ENCODE peak calls at places on chromosomes 7 and 10, in four cellular contexts. One of them, this sample, is unnamed.

GRCh38 chr7:36984710-36985308 is 260.5 kb upstream of the AOAH start:
- DNase-seq in transverse colon: no peak
- DNase-seq in gastrocnemius medialis: no peak
- DNase-seq in stomach: no peak
- DNase-seq in this sample: no peak

GRCh38 chr7:111771638-111772037 is 209.3 kb upstream of the IMMP2L start:
- DNase-seq in gastrocnemius medialis: no peak
- DNase-seq in stomach: no peak
- DNase-seq in transverse colon: no peak
- DNase-seq in this sample: no peak

GRCh38 chr7:133601607-133602006 is 348.7 kb downstream of the EXOC4 start:
- DNase-seq in gastrocnemius medialis: no peak
- DNase-seq in transverse colon: no peak
- DNase-seq in stomach: no peak
- DNase-seq in this sample: no peak

GRCh38 chr7:76997381-76998262 is 34.5 kb downstream of the SPDYE17 start:
- DNase-seq in stomach: no peak
- DNase-seq in gastrocnemius medialis: no peak
- DNase-seq in transverse colon: no peak
- DNase-seq in this sample: no peak

GRCh38 chr7:30057741-30058140 is 29.5 kb downstream of the PLEKHA8 start:
- DNase-seq in stomach: no peak
- DNase-seq in gastrocnemius medialis: no peak
- DNase-seq in transverse colon: no peak
- DNase-seq in this sample: no peak

GRCh38 chr7:101934618-101935017 is 117.2 kb downstream of the CUX1 start:
- DNase-seq in gastrocnemius medialis: peak; percentile 55
- DNase-seq in stomach: no peak
- DNase-seq in transverse colon: peak; percentile 35
- DNase-seq in this sample: no peak

GRCh38 chr10:200405-200804 is 65.2 kb downstream of the ZMYND11 start:
- DNase-seq in gastrocnemius medialis: no peak
- DNase-seq in stomach: no peak
- DNase-seq in transverse colon: no peak
- DNase-seq in this sample: no peak

GRCh38 chr7:85924062-85924461 is 719.6 kb upstream of the GRM3 start:
- DNase-seq in gastrocnemius medialis: no peak
- DNase-seq in stomach: no peak
- DNase-seq in transverse colon: no peak
- DNase-seq in this sample: no peak

GRCh38 chr10:90306187-90306586 is 551.7 kb downstream of the HTR7 start:
- DNase-seq in gastrocnemius medialis: no peak
- DNase-seq in transverse colon: no peak
- DNase-seq in stomach: no peak
- DNase-seq in this sample: no peak

GRCh38 chr10:19922236-19922963 is 106.2 kb downstream of the PLXDC2 start:
- DNase-seq in stomach: no peak
- DNase-seq in gastrocnemius medialis: peak; percentile 44
- DNase-seq in transverse colon: peak; percentile 23
- DNase-seq in this sample: peak; percentile 72

GRCh38 chr10:102814873-102815661 is 22.1 kb downstream of the CYP17A1 start:
- DNase-seq in stomach: peak; percentile 66
- DNase-seq in transverse colon: peak; percentile 60
- DNase-seq in gastrocnemius medialis: peak; percentile 70
- DNase-seq in this sample: peak; percentile 81

GRCh38 chr10:49606981-49607535 is 3.1 kb upstream of the SLC18A3 start:
- DNase-seq in gastrocnemius medialis: no peak
- DNase-seq in stomach: peak; percentile 39
- DNase-seq in transverse colon: peak; percentile 39
- DNase-seq in this sample: no peak

GRCh38 chr10:76397210-76397881 is 965.9 kb downstream of the LRMDA start:
- DNase-seq in transverse colon: no peak
- DNase-seq in gastrocnemius medialis: peak; percentile 17
- DNase-seq in stomach: no peak
- DNase-seq in this sample: peak; percentile 71

GRCh38 chr7:127824682-127825081 is 172.7 kb downstream of the SND1 start:
- DNase-seq in gastrocnemius medialis: no peak
- DNase-seq in stomach: no peak
- DNase-seq in transverse colon: no peak
- DNase-seq in this sample: no peak

GRCh38 chr10:91683976-91684375 is 51.1 kb upstream of the PPP1R3C start:
- DNase-seq in gastrocnemius medialis: no peak
- DNase-seq in transverse colon: no peak
- DNase-seq in stomach: no peak
- DNase-seq in this sample: no peak

GRCh38 chr10:81696609-81697388 is 178.2 kb upstream of the NRG3 start:
- DNase-seq in transverse colon: no peak
- DNase-seq in gastrocnemius medialis: no peak
- DNase-seq in stomach: no peak
- DNase-seq in this sample: no peak

GRCh38 chr7:145036592-145037386 is 200.9 kb upstream of the TPK1 start:
- DNase-seq in stomach: no peak
- DNase-seq in transverse colon: no peak
- DNase-seq in gastrocnemius medialis: no peak
- DNase-seq in this sample: no peak

GRCh38 chr10:66329116-66329515 is 596.7 kb upstream of the LRRTM3 start:
- DNase-seq in gastrocnemius medialis: no peak
- DNase-seq in stomach: no peak
- DNase-seq in transverse colon: no peak
- DNase-seq in this sample: no peak

GRCh38 chr10:1589257-1589656 is 148.1 kb downstream of the ADARB2 start:
- DNase-seq in stomach: no peak
- DNase-seq in transverse colon: no peak
- DNase-seq in gastrocnemius medialis: no peak
- DNase-seq in this sample: no peak

GRCh38 chr7:84336303-84336702 is 141.7 kb upstream of the SEMA3A start:
- DNase-seq in gastrocnemius medialis: no peak
- DNase-seq in stomach: no peak
- DNase-seq in transverse colon: no peak
- DNase-seq in this sample: no peak

GRCh38 chr7:120793213-120793936 is 64.6 kb downstream of the TSPAN12 start:
- DNase-seq in gastrocnemius medialis: no peak
- DNase-seq in stomach: no peak
- DNase-seq in transverse colon: no peak
- DNase-seq in this sample: no peak

GRCh38 chr10:26780793-26781601 is 79.8 kb downstream of the ABI1 start:
- DNase-seq in transverse colon: no peak
- DNase-seq in stomach: no peak
- DNase-seq in gastrocnemius medialis: no peak
- DNase-seq in this sample: no peak

GRCh38 chr7:94478648-94479214 is 30.9 kb upstream of the CASD1 start:
- DNase-seq in transverse colon: no peak
- DNase-seq in gastrocnemius medialis: no peak
- DNase-seq in stomach: no peak
- DNase-seq in this sample: no peak

GRCh38 chr7:106840342-106840741 is 24.7 kb upstream of the PIK3CG start:
- DNase-seq in transverse colon: no peak
- DNase-seq in gastrocnemius medialis: no peak
- DNase-seq in stomach: no peak
- DNase-seq in this sample: no peak

GRCh38 chr7:3134715-3135114 is 91.0 kb upstream of the CARD11 start:
- DNase-seq in stomach: no peak
- DNase-seq in gastrocnemius medialis: no peak
- DNase-seq in transverse colon: no peak
- DNase-seq in this sample: no peak

GRCh38 chr10:12241810-12242529 is 46.0 kb downstream of the CDC123 start:
- DNase-seq in stomach: no peak
- DNase-seq in transverse colon: no peak
- DNase-seq in gastrocnemius medialis: no peak
- DNase-seq in this sample: no peak

GRCh38 chr7:38215734-38216670 is 38.0 kb downstream of the STARD3NL start:
- DNase-seq in transverse colon: peak; percentile 85
- DNase-seq in stomach: peak; percentile 74
- DNase-seq in gastrocnemius medialis: peak; percentile 75
- DNase-seq in this sample: peak; percentile 68

GRCh38 chr7:73606801-73607691 is 17.3 kb downstream of the MLXIPL start:
- DNase-seq in stomach: peak; percentile 59
- DNase-seq in gastrocnemius medialis: no peak
- DNase-seq in transverse colon: peak; percentile 48
- DNase-seq in this sample: peak; percentile 35

GRCh38 chr7:28921822-28922221 is 36.3 kb downstream of the TRIL start:
- DNase-seq in gastrocnemius medialis: peak; percentile 29
- DNase-seq in stomach: peak; percentile 52
- DNase-seq in transverse colon: peak; percentile 40
- DNase-seq in this sample: peak; percentile 48

GRCh38 chr10:75544923-75545322 is 113.5 kb downstream of the LRMDA start:
- DNase-seq in stomach: no peak
- DNase-seq in transverse colon: no peak
- DNase-seq in gastrocnemius medialis: no peak
- DNase-seq in this sample: no peak

GRCh38 chr10:49144021-49144720 is 10.3 kb upstream of the FAM170B start:
- DNase-seq in stomach: no peak
- DNase-seq in transverse colon: no peak
- DNase-seq in gastrocnemius medialis: no peak
- DNase-seq in this sample: no peak

GRCh38 chr7:23607130-23607529 is 9.9 kb downstream of the CCDC126 start:
- DNase-seq in gastrocnemius medialis: no peak
- DNase-seq in stomach: no peak
- DNase-seq in transverse colon: no peak
- DNase-seq in this sample: no peak

GRCh38 chr10:70576803-70577517 is 25.6 kb downstream of the PRF1 start:
- DNase-seq in stomach: no peak
- DNase-seq in gastrocnemius medialis: no peak
- DNase-seq in transverse colon: no peak
- DNase-seq in this sample: no peak

GRCh38 chr10:83078160-83078559 is 1061.1 kb upstream of the GHITM start:
- DNase-seq in gastrocnemius medialis: no peak
- DNase-seq in stomach: no peak
- DNase-seq in transverse colon: no peak
- DNase-seq in this sample: no peak

GRCh38 chr7:37480642-37481041 is 32.0 kb upstream of the ELMO1 start:
- DNase-seq in stomach: no peak
- DNase-seq in transverse colon: no peak
- DNase-seq in gastrocnemius medialis: no peak
- DNase-seq in this sample: peak; percentile 54

GRCh38 chr10:6647811-6648526 is 67.9 kb upstream of the PRKCQ start:
- DNase-seq in stomach: peak; percentile 54
- DNase-seq in transverse colon: peak; percentile 39
- DNase-seq in gastrocnemius medialis: peak; percentile 43
- DNase-seq in this sample: no peak

GRCh38 chr7:121872831-121873764 is at the start of gene PTPRZ1:
- DNase-seq in gastrocnemius medialis: no peak
- DNase-seq in transverse colon: no peak
- DNase-seq in stomach: peak; percentile 51
- DNase-seq in this sample: no peak

GRCh38 chr7:140017034-140017433 is 45.7 kb downstream of the PARP12 start:
- DNase-seq in stomach: no peak
- DNase-seq in transverse colon: no peak
- DNase-seq in gastrocnemius medialis: no peak
- DNase-seq in this sample: no peak

DNA sequence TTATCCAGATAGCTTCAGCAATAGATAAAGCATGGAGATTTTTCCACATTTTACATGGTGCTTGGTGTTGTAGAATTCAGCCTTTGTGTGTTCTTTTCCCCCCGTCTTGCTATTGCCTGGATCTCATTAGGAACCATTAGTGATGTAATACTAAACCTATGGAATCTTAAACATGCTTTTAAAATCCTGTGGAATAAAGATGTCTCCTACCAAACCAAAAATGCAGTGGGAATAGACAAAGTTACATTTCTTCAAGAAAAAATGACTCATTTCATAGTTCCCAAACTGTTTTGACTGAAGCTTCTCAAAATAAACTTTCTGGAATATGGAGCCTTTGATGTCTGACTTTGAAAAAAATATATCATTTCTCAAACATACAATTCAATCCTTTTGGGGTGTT is 44.0 kb downstream of the CALD1 start:
- DNase-seq in gastrocnemius medialis: no peak
- DNase-seq in transverse colon: no peak
- DNase-seq in stomach: no peak
- DNase-seq in this sample: no peak
- H3K4me1 ChIP-seq in gastrocnemius medialis: no peaks in the 10 kb centered on the region
- H3K4me1 ChIP-seq in transverse colon: peaks cover 26% of the 10 kb centered on the region
- H3K4me1 ChIP-seq in stomach: peaks cover 16% of the 10 kb centered on the region
- H3K4me1 ChIP-seq in this sample: no peaks in the 10 kb centered on the region

GRCh38 chr7:131105294-131105802 is 222.3 kb upstream of the MKLN1 start:
- DNase-seq in gastrocnemius medialis: no peak
- DNase-seq in transverse colon: no peak
- DNase-seq in stomach: no peak
- DNase-seq in this sample: no peak
- TF ChIP-seq POLR2A in gastrocnemius medialis: no peak
- TF ChIP-seq POLR2A in transverse colon: no peak
- TF ChIP-seq POLR2A in stomach: no peak
- TF ChIP-seq POLR2A in this sample: no peak

GRCh38 chr10:112815238-112816032 is 134.6 kb upstream of the TCF7L2 start:
- DNase-seq in gastrocnemius medialis: no peak
- DNase-seq in stomach: no peak
- DNase-seq in transverse colon: no peak
- DNase-seq in this sample: no peak
- H3K4me1 ChIP-seq in gastrocnemius medialis: no peaks in the 10 kb centered on the region
- H3K4me1 ChIP-seq in stomach: peaks cover 27% of the 10 kb centered on the region
- H3K4me1 ChIP-seq in transverse colon: peaks cover 19% of the 10 kb centered on the region
- H3K4me1 ChIP-seq in this sample: no peaks in the 10 kb centered on the region

DNA sequence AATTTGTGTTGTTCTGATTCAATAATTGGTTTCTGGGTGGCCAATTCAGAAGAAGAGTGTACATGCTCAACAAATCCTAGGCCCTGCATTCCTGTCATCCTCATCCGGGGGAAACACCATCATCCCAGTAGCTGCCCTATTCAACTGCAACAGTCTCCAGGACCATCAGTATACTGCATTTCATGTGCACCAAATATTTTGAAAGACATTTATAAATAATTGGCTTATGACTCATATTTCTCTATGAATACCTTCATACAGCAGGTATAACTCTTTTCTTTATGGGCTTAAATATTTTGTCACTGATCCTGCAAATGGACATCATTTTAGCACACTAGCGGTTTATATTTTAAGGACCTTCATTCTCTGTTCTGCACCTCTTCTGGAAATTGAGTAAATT is 38.0 kb downstream of the CD36 start:
- DNase-seq in transverse colon: no peak
- DNase-seq in stomach: no peak
- DNase-seq in gastrocnemius medialis: no peak
- DNase-seq in this sample: no peak
- TF ChIP-seq POLR2A in transverse colon: no peak
- TF ChIP-seq POLR2A in stomach: no peak
- TF ChIP-seq POLR2A in gastrocnemius medialis: no peak
- TF ChIP-seq POLR2A in this sample: no peak

DNA sequence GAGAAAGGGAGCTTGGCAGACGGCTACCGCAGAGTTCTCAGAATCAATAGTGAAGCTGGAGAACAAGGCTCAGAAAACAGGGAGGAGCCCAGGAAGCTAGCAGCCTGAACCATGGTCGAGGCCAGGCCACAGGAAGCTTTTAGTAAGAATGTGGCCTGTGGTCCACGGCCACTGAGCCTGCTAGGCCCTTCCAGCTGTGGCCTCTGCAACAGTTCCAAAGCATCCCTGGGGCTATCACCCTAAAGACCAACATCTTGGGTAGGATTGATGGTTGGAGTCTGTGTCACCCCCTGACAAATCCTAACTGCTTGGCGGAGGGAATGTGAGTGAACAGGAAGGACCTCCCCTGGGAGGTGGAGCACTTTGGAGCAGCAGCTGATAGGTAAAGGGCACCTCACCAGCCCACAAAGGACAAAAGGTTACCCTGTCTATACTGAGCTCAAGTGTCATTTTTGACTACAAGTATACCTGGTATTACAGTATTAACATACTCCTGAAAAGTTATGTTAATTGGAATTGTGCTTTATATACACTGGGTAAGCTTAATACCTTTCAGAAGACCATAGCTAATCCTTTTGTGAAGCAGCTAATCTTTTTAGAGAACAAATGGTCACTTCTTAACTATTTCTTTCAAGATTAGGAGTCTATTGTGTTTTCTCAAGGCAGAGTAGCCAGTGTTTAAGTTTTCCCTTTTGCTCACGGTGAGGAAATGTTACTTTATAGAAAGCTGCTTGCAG is 18.7 kb downstream of the PTPRE start:
- DNase-seq in transverse colon: no peak
- DNase-seq in stomach: no peak
- DNase-seq in gastrocnemius medialis: no peak
- DNase-seq in this sample: no peak
- H3K4me1 ChIP-seq in transverse colon: peaks cover 28% of the 10 kb centered on the region
- H3K4me1 ChIP-seq in stomach: peaks cover 88% of the 10 kb centered on the region
- H3K4me1 ChIP-seq in gastrocnemius medialis: peaks cover 29% of the 10 kb centered on the region
- H3K4me1 ChIP-seq in this sample: no peaks in the 10 kb centered on the region